ENCODE peak calls at places on chromosomes 13 and 19, in six cellular contexts. One of them, this sample, is unnamed.

GRCh38 chr19:48190288-48191284 is 20.1 kb downstream of the ZSWIM9 start:
- DNase-seq in tibial artery: peak
- DNase-seq in hepatocyte: peak
- DNase-seq in mesendoderm: peak
- DNase-seq in ascending aorta: peak
- DNase-seq in transverse colon: peak
- DNase-seq in this sample: peak

GRCh38 chr19:872266-872951 is 12.9 kb downstream of the CFD start:
- DNase-seq in tibial artery: no peak
- DNase-seq in hepatocyte: peak
- DNase-seq in mesendoderm: peak
- DNase-seq in ascending aorta: no peak
- DNase-seq in transverse colon: peak
- DNase-seq in this sample: peak

GRCh38 chr19:48391100-48392005 is at the start of gene KDELR1:
- DNase-seq in tibial artery: peak
- DNase-seq in hepatocyte: peak
- DNase-seq in mesendoderm: peak
- DNase-seq in ascending aorta: peak
- DNase-seq in transverse colon: peak
- DNase-seq in this sample: peak

GRCh38 chr13:104021806-104022397 is 955.7 kb upstream of the SLC10A2 start:
- DNase-seq in tibial artery: no peak
- DNase-seq in hepatocyte: no peak
- DNase-seq in mesendoderm: no peak
- DNase-seq in ascending aorta: no peak
- DNase-seq in transverse colon: no peak
- DNase-seq in this sample: no peak

GRCh38 chr13:66965146-66965545 is 265.0 kb downstream of the PCDH9 start:
- DNase-seq in tibial artery: no peak
- DNase-seq in hepatocyte: no peak
- DNase-seq in mesendoderm: no peak
- DNase-seq in ascending aorta: no peak
- DNase-seq in transverse colon: no peak
- DNase-seq in this sample: no peak

GRCh38 chr19:33385956-33386355 is 12.4 kb downstream of the CEBPG start:
- DNase-seq in tibial artery: no peak
- DNase-seq in hepatocyte: no peak
- DNase-seq in mesendoderm: no peak
- DNase-seq in ascending aorta: no peak
- DNase-seq in transverse colon: no peak
- DNase-seq in this sample: peak

GRCh38 chr13:28751210-28751935 is 32.6 kb upstream of the SLC46A3 start:
- DNase-seq in tibial artery: no peak
- DNase-seq in hepatocyte: no peak
- DNase-seq in mesendoderm: peak
- DNase-seq in ascending aorta: no peak
- DNase-seq in transverse colon: no peak
- DNase-seq in this sample: no peak

GRCh38 chr13:101785858-101786257 is 333.4 kb downstream of the ITGBL1 start:
- DNase-seq in tibial artery: no peak
- DNase-seq in hepatocyte: peak
- DNase-seq in mesendoderm: peak
- DNase-seq in ascending aorta: no peak
- DNase-seq in transverse colon: no peak
- DNase-seq in this sample: no peak

GRCh38 chr19:20470345-20471119 is 95.0 kb downstream of the ZNF737 start:
- DNase-seq in tibial artery: no peak
- DNase-seq in hepatocyte: peak
- DNase-seq in mesendoderm: no peak
- DNase-seq in ascending aorta: no peak
- DNase-seq in transverse colon: no peak
- DNase-seq in this sample: no peak

GRCh38 chr13:55160911-55161310 is 1979.8 kb upstream of the PRR20A start:
- DNase-seq in tibial artery: no peak
- DNase-seq in hepatocyte: no peak
- DNase-seq in mesendoderm: no peak
- DNase-seq in ascending aorta: no peak
- DNase-seq in transverse colon: no peak
- DNase-seq in this sample: no peak

GRCh38 chr19:37594982-37595382 is 306 bp downstream of the ZNF540 start:
- DNase-seq in tibial artery: peak
- DNase-seq in hepatocyte: peak
- DNase-seq in mesendoderm: no peak
- DNase-seq in ascending aorta: peak
- DNase-seq in transverse colon: peak
- DNase-seq in this sample: peak

GRCh38 chr19:46976845-46977320 is 42.8 kb upstream of the NPAS1 start:
- DNase-seq in tibial artery: peak
- DNase-seq in hepatocyte: peak
- DNase-seq in mesendoderm: peak
- DNase-seq in ascending aorta: peak
- DNase-seq in transverse colon: no peak
- DNase-seq in this sample: no peak

GRCh38 chr19:58034476-58034790 is 608 bp downstream of the ZSCAN1 start:
- DNase-seq in tibial artery: no peak
- DNase-seq in hepatocyte: peak
- DNase-seq in mesendoderm: peak
- DNase-seq in ascending aorta: no peak
- DNase-seq in transverse colon: no peak
- DNase-seq in this sample: no peak

GRCh38 chr19:18112989-18113478 is 15.5 kb downstream of the MAST3 start:
- DNase-seq in tibial artery: peak
- DNase-seq in hepatocyte: peak
- DNase-seq in mesendoderm: peak
- DNase-seq in ascending aorta: peak
- DNase-seq in transverse colon: peak
- DNase-seq in this sample: peak

DNA sequence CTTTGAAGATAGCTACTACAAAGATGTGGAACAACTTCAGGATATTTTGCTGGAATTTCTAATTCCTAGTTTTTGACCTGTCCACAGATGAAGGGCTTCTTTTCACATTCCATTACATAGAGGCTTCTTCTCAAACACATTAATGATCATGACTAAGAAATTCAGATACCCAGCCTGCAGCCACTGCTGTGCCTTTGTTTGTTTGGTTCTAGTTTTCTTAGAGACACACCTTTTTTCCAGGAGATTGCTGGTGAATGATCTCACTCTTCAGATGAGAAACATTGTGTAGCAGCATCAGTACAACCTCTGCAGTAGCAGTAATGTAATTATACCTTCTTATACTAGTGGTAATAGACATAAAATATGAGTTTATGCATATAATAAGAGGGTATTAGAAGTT is 5.0 kb downstream of the TDRD3 start:
- DNase-seq in tibial artery: no peak
- DNase-seq in hepatocyte: peak
- DNase-seq in mesendoderm: peak
- DNase-seq in ascending aorta: no peak
- DNase-seq in transverse colon: no peak
- DNase-seq in this sample: peak
- H3K27ac ChIP-seq in tibial artery: no peak
- H3K27ac ChIP-seq in hepatocyte: no peak
- H3K27ac ChIP-seq in mesendoderm: no peak
- H3K27ac ChIP-seq in ascending aorta: no peak
- H3K27ac ChIP-seq in transverse colon: no peak
- H3K27ac ChIP-seq in this sample: no peak

GRCh38 chr19:28535352-28535775 is 677.6 kb downstream of the UQCRFS1 start:
- DNase-seq in tibial artery: no peak
- DNase-seq in hepatocyte: no peak
- DNase-seq in mesendoderm: no peak
- DNase-seq in ascending aorta: no peak
- DNase-seq in transverse colon: no peak
- DNase-seq in this sample: no peak
- H3K27ac ChIP-seq in tibial artery: no peak
- H3K27ac ChIP-seq in hepatocyte: no peak
- H3K27ac ChIP-seq in mesendoderm: no peak
- H3K27ac ChIP-seq in ascending aorta: no peak
- H3K27ac ChIP-seq in transverse colon: no peak
- H3K27ac ChIP-seq in this sample: no peak

GRCh38 chr19:40279761-40280607 is 5.2 kb downstream of the AKT2 start:
- DNase-seq in tibial artery: no peak
- DNase-seq in hepatocyte: peak
- DNase-seq in mesendoderm: peak
- DNase-seq in ascending aorta: no peak
- DNase-seq in transverse colon: no peak
- DNase-seq in this sample: no peak
- H3K27ac ChIP-seq in tibial artery: peak
- H3K27ac ChIP-seq in hepatocyte: peak
- H3K27ac ChIP-seq in mesendoderm: peak
- H3K27ac ChIP-seq in ascending aorta: peak
- H3K27ac ChIP-seq in transverse colon: peak
- H3K27ac ChIP-seq in this sample: peak

DNA sequence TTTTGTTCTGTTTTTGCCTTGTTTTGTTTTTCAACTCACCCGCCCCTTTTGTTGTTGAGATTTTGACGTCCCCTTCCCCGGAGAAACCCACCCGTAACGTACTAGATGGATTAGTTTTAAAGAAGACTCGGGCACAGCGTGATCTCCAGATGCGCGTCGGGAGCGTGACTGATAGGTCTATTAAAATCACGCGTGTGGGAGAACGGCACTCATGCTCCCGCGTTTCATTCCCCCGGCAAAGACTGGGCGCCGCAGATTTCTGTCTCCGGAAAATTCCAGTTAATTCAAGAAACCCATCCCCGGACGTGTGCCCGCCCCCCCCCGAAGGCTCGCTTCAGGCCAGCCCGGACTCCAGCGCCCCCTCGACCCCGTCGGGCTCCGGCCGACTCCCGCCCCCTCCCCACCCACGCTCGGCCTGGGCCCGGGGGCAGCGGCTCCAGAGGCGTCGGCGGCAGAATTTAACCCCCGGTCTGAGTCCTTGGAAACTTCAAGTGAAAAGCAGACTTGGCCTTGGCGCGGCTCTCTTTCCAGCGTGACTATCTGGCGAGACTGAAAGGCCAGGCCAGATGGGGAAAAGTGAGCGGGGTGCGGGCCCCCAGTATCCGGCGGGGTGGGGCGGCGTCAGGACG is 5.1 kb downstream of the SOX1 start:
- DNase-seq in tibial artery: no peak
- DNase-seq in hepatocyte: no peak
- DNase-seq in mesendoderm: no peak
- DNase-seq in ascending aorta: no peak
- DNase-seq in transverse colon: no peak
- DNase-seq in this sample: no peak
- H3K27ac ChIP-seq in tibial artery: no peak
- H3K27ac ChIP-seq in hepatocyte: no peak
- H3K27ac ChIP-seq in mesendoderm: no peak
- H3K27ac ChIP-seq in ascending aorta: no peak
- H3K27ac ChIP-seq in transverse colon: no peak
- H3K27ac ChIP-seq in this sample: no peak

DNA sequence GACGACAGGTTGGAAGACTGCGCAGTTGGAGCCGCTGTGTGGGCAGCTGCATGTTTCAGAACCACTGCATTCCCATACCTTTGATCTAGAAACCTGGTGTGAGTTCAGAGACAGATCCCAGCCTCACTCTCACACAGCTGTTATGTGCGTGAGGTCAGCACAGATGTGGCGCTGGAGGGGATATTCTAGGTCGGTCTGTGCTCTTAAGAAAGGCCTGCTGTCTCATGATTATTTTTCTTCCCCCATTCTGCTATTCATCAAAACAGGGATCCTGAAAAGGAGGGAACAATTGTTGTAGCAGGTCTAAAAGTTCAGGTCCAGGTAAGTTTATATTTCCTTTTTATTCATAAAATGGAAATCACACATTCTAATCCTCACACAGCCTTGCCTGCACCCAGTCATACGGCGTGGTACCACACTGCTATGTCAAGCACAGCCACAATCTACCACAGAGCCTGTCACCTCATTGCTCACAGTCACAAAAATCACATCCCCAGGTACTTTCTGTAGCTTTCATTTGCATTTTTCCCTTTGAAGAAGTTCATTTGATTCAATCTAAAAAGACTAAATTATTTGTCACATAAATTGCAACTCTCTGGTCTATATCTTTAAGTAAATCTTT is 846 bp downstream of the ZNF546 start:
- DNase-seq in tibial artery: no peak
- DNase-seq in hepatocyte: no peak
- DNase-seq in mesendoderm: no peak
- DNase-seq in ascending aorta: no peak
- DNase-seq in transverse colon: no peak
- DNase-seq in this sample: no peak
- H3K27ac ChIP-seq in tibial artery: peak
- H3K27ac ChIP-seq in hepatocyte: peak
- H3K27ac ChIP-seq in mesendoderm: no peak
- H3K27ac ChIP-seq in ascending aorta: peak
- H3K27ac ChIP-seq in transverse colon: peak
- H3K27ac ChIP-seq in this sample: peak

GRCh38 chr13:109123971-109124370 is 494.6 kb downstream of the MYO16 start:
- DNase-seq in tibial artery: no peak
- DNase-seq in hepatocyte: no peak
- DNase-seq in mesendoderm: peak
- DNase-seq in ascending aorta: no peak
- DNase-seq in transverse colon: no peak
- DNase-seq in this sample: no peak
- H3K27ac ChIP-seq in tibial artery: no peak
- H3K27ac ChIP-seq in hepatocyte: no peak
- H3K27ac ChIP-seq in mesendoderm: no peak
- H3K27ac ChIP-seq in ascending aorta: no peak
- H3K27ac ChIP-seq in transverse colon: no peak
- H3K27ac ChIP-seq in this sample: no peak

This sample was measured in osteoblast.